ENCODE peak calls at places on chromosomes 11 and 22, in four cellular contexts. J, F, B and R are unnamed samples. For H3K4me1, the result is how much of the 10 kb centered on the place peaks cover.

GRCh38 chr11:126840201-126840886 is 160.2 kb downstream of the KIRREL3 start:
- DNase-seq in F (no peak), B (no peak), J (no peak), R (no peak)

GRCh38 chr11:61955416-61956135 is 5.4 kb downstream of the BEST1 start:
- DNase-seq in B (no peak), F (no peak), J (peak), R (no peak)

GRCh38 chr11:45331839-45332485 is 45.8 kb upstream of the SYT13 start:
- DNase-seq in F (no peak), B (no peak), J (no peak), R (no peak)

GRCh38 chr22:39223091-39223710 is 21.6 kb downstream of the PDGFB start:
- DNase-seq in J (no peak), B (no peak), F (no peak), R (no peak)

GRCh38 chr11:9386086-9386485 is 1.6 kb downstream of the IPO7 start:
- DNase-seq in B (no peak), F (no peak), J (no peak), R (no peak)

GRCh38 chr22:23098718-23099524 is 28.6 kb downstream of the GNAZ start:
- DNase-seq in J (peak), F (no peak), B (peak), R (no peak)

GRCh38 chr22:43887391-43887790 is 4.4 kb downstream of the PNPLA5 start:
- DNase-seq in F (no peak), J (no peak), B (no peak), R (no peak)

GRCh38 chr11:36602143-36602542 is 4.1 kb upstream of the RAG2 start:
- DNase-seq in J (no peak), F (no peak), B (no peak), R (no peak)

DNA sequence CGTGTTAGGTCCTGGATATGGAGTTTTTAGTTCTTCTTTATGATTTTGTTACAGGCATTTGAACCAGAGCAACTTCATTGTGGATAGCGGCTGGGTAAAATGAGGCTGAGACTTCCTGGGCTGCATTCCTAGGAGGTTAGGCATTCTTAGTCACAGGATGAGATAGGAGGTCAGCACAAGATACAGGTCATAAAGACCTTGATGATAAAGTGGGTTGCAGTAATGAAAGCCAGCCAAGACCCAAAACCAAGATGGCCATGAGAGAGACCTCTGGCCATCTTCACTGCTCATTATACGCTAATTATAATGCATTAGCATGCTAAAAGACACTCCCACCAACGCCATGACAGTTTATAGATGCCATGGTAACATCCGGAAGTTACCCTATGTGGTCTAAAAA is 23.4 kb upstream of the CLMP start:
- DNase-seq in J (no peak), B (no peak), F (no peak), R (no peak)
- H3K4me3 ChIP-seq in J (no peak), B (no peak), F (no peak), R (no peak)

DNA sequence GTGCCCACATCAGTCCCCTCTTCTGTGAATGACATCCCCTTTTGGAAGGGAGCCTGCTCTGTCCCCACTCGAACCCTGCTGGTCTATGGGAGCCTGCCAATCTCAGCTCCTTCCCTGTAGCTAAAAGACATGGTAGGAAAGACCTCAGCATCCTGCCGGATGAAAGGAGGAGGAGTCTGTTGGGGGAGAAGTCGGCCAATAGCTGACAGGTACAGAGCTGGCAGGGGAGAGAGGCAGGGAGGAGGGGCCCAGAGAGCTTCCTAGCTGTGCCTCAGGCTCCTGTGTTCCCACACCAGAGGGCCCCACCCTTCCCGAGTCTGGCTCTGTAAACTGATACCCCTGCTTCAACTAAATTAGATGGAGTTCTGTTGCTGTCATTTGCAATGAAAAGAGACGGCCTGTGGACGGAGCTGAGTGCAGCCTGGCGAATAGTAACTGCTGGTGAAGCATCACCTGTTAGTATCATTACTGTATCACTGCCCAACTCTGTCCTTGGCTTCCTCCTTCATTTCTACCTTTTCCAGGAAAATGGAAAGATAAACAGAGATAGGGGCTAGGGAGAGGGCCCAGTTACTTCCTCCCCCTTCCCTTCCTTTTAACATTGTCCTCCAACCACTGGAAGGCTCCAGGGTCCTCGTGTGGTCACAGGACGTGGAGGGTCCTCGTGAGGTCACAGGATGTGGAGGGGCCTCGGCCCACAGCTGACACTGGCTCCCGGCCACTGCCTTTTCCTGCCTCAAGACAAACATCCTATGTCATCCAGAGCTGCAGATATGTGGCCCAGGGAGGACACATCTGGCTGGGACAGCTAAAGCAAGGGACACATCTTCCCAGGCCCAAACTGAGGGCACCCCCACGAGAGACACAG is 15.1 kb downstream of the FXYD6 start:
- DNase-seq in J (no peak), F (no peak), B (no peak), R (no peak)
- H3K27ac ChIP-seq in J (no peak), F (no peak), B (no peak), R (no peak)

GRCh38 chr11:41320233-41320993 is 139.0 kb downstream of the LRRC4C start:
- DNase-seq in J (no peak), F (no peak), B (no peak), R (no peak)
- H3K4me1 ChIP-seq in J (under half), F (under half), B (under half), R (under half)

DNA sequence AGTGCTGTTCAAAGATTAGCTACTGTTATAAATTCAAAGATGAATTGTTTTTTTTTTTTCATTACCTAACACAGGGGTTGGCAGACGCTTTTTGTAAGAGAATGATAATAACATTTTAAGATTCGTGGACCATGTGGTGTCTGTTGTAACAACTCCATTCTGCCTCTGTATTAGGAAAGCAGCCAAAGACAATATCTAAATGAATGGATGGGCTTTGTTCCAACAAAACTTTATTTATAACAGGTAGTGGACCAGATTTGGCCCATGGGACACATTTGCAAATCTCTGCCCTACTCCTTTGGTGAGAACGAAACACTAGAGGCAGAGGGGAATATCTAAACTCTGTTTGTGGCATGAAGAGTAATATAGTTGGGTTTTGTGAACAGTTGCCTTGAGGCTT is 83.6 kb upstream of the BLID start:
- DNase-seq in F (no peak), B (no peak), J (no peak), R (no peak)
- H3K4me3 ChIP-seq in F (no peak), B (no peak), J (no peak), R (no peak)

DNA sequence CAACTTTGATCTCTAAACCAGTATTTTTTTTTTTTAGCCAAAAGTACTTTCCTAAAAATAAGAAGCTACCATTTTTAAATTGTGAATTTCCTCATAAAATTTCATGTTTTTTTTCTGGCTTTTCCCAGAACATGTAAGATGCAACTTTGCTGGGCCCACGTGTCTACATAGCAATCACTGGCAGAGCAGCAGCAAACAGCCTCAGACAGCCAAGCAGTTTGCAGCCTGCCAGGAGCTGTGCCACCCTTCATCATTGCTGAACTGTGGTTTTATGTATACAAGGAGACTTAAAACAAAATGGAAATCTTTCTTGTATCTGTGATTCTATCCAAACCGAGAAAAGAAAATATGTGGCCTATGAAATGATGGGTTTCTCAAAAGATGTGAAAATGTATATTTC is 110.2 kb downstream of the GRIA4 start:
- DNase-seq in F (no peak), B (no peak), J (no peak), R (no peak)
- H3K27ac ChIP-seq in F (no peak), B (no peak), J (no peak), R (no peak)